ENCODE peak calls at places on chromosomes 7 and 10, in nine cellular contexts. One of them, this sample, is unnamed.

GRCh38 chr7:45048748-45049147 is 40.0 kb downstream of the NACAD start:
- DNase-seq in breast epithelium: no peak
- DNase-seq in stomach: no peak
- DNase-seq in transverse colon: no peak
- DNase-seq in IMR-90: no peak
- DNase-seq in body of pancreas: no peak
- DNase-seq in A549: no peak
- DNase-seq in uterus: no peak
- DNase-seq in HCT116: no peak
- DNase-seq in this sample: no peak

GRCh38 chr7:157910446-157910845 is 573.6 kb downstream of the DNAJB6 start:
- DNase-seq in breast epithelium: peak
- DNase-seq in stomach: no peak
- DNase-seq in transverse colon: no peak
- DNase-seq in IMR-90: no peak
- DNase-seq in body of pancreas: no peak
- DNase-seq in A549: no peak
- DNase-seq in uterus: no peak
- DNase-seq in HCT116: no peak
- DNase-seq in this sample: no peak

GRCh38 chr10:26550774-26551526 is 112.8 kb downstream of the APBB1IP start:
- DNase-seq in breast epithelium: no peak
- DNase-seq in stomach: no peak
- DNase-seq in transverse colon: no peak
- DNase-seq in IMR-90: no peak
- DNase-seq in body of pancreas: no peak
- DNase-seq in A549: no peak
- DNase-seq in uterus: no peak
- DNase-seq in HCT116: peak
- DNase-seq in this sample: no peak

GRCh38 chr10:103473261-103473671 is 5.8 kb downstream of the CALHM3 start:
- DNase-seq in breast epithelium: no peak
- DNase-seq in stomach: no peak
- DNase-seq in transverse colon: no peak
- DNase-seq in IMR-90: no peak
- DNase-seq in body of pancreas: no peak
- DNase-seq in A549: no peak
- DNase-seq in uterus: peak
- DNase-seq in HCT116: no peak
- DNase-seq in this sample: peak

GRCh38 chr10:122280156-122280555 is 9.1 kb downstream of the BTBD16 start:
- DNase-seq in breast epithelium: no peak
- DNase-seq in stomach: peak
- DNase-seq in transverse colon: no peak
- DNase-seq in IMR-90: no peak
- DNase-seq in body of pancreas: no peak
- DNase-seq in A549: no peak
- DNase-seq in uterus: no peak
- DNase-seq in HCT116: no peak
- DNase-seq in this sample: no peak

GRCh38 chr7:102152672-102153585 is 133.7 kb upstream of the SH2B2 start:
- DNase-seq in breast epithelium: no peak
- DNase-seq in stomach: no peak
- DNase-seq in transverse colon: no peak
- DNase-seq in IMR-90: peak
- DNase-seq in body of pancreas: no peak
- DNase-seq in A549: peak
- DNase-seq in uterus: peak
- DNase-seq in HCT116: peak
- DNase-seq in this sample: no peak

GRCh38 chr7:150986099-150986512 is 4.7 kb upstream of the NOS3 start:
- DNase-seq in breast epithelium: no peak
- DNase-seq in stomach: peak
- DNase-seq in transverse colon: peak
- DNase-seq in IMR-90: peak
- DNase-seq in body of pancreas: peak
- DNase-seq in A549: peak
- DNase-seq in uterus: no peak
- DNase-seq in HCT116: no peak
- DNase-seq in this sample: no peak

GRCh38 chr10:34627331-34627730 is 187.8 kb downstream of the PARD3 start:
- DNase-seq in breast epithelium: no peak
- DNase-seq in stomach: no peak
- DNase-seq in transverse colon: no peak
- DNase-seq in IMR-90: no peak
- DNase-seq in body of pancreas: no peak
- DNase-seq in A549: no peak
- DNase-seq in uterus: no peak
- DNase-seq in HCT116: no peak
- DNase-seq in this sample: no peak

GRCh38 chr7:81956520-81956919 is 186.7 kb upstream of the HGF start:
- DNase-seq in breast epithelium: no peak
- DNase-seq in stomach: no peak
- DNase-seq in transverse colon: no peak
- DNase-seq in IMR-90: peak
- DNase-seq in body of pancreas: no peak
- DNase-seq in A549: peak
- DNase-seq in uterus: no peak
- DNase-seq in HCT116: peak
- DNase-seq in this sample: no peak

GRCh38 chr10:93062499-93063216 is 2.1 kb downstream of the CYP26C1 start:
- DNase-seq in breast epithelium: no peak
- DNase-seq in stomach: no peak
- DNase-seq in transverse colon: no peak
- DNase-seq in IMR-90: peak
- DNase-seq in body of pancreas: no peak
- DNase-seq in A549: no peak
- DNase-seq in uterus: no peak
- DNase-seq in HCT116: no peak
- DNase-seq in this sample: no peak

GRCh38 chr10:86058964-86059363 is 307.6 kb downstream of the GRID1 start:
- DNase-seq in breast epithelium: no peak
- DNase-seq in stomach: no peak
- DNase-seq in transverse colon: no peak
- DNase-seq in IMR-90: no peak
- DNase-seq in body of pancreas: no peak
- DNase-seq in A549: no peak
- DNase-seq in uterus: no peak
- DNase-seq in HCT116: no peak
- DNase-seq in this sample: no peak

GRCh38 chr10:60042262-60042661 is 135.9 kb upstream of the CCDC6 start:
- DNase-seq in breast epithelium: no peak
- DNase-seq in stomach: no peak
- DNase-seq in transverse colon: no peak
- DNase-seq in IMR-90: no peak
- DNase-seq in body of pancreas: no peak
- DNase-seq in A549: no peak
- DNase-seq in uterus: no peak
- DNase-seq in HCT116: no peak
- DNase-seq in this sample: no peak

GRCh38 chr7:159030490-159031134 is 114.1 kb downstream of the VIPR2 start:
- DNase-seq in breast epithelium: peak
- DNase-seq in stomach: peak
- DNase-seq in transverse colon: peak
- DNase-seq in IMR-90: no peak
- DNase-seq in body of pancreas: peak
- DNase-seq in A549: peak
- DNase-seq in uterus: peak
- DNase-seq in HCT116: peak
- DNase-seq in this sample: peak

GRCh38 chr10:9302142-9302746 is 1247.8 kb downstream of the GATA3 start:
- DNase-seq in breast epithelium: no peak
- DNase-seq in stomach: no peak
- DNase-seq in transverse colon: no peak
- DNase-seq in IMR-90: peak
- DNase-seq in body of pancreas: no peak
- DNase-seq in A549: peak
- DNase-seq in uterus: no peak
- DNase-seq in HCT116: peak
- DNase-seq in this sample: no peak

GRCh38 chr7:129512192-129512591 is 9.9 kb downstream of the SMKR1 start:
- DNase-seq in breast epithelium: no peak
- DNase-seq in stomach: no peak
- DNase-seq in transverse colon: no peak
- DNase-seq in IMR-90: no peak
- DNase-seq in body of pancreas: no peak
- DNase-seq in A549: no peak
- DNase-seq in uterus: no peak
- DNase-seq in HCT116: no peak
- DNase-seq in this sample: no peak

GRCh38 chr10:79166312-79166721 is 97.6 kb downstream of the ZMIZ1 start:
- DNase-seq in breast epithelium: no peak
- DNase-seq in stomach: no peak
- DNase-seq in transverse colon: no peak
- DNase-seq in IMR-90: no peak
- DNase-seq in body of pancreas: no peak
- DNase-seq in A549: no peak
- DNase-seq in uterus: no peak
- DNase-seq in HCT116: no peak
- DNase-seq in this sample: no peak

GRCh38 chr7:106542550-106543220 is 118.3 kb downstream of the CCDC71L start:
- DNase-seq in breast epithelium: peak
- DNase-seq in stomach: peak
- DNase-seq in transverse colon: peak
- DNase-seq in IMR-90: peak
- DNase-seq in body of pancreas: peak
- DNase-seq in A549: peak
- DNase-seq in uterus: peak
- DNase-seq in HCT116: peak
- DNase-seq in this sample: no peak

GRCh38 chr10:110511734-110512449 is 14.2 kb downstream of the DUSP5 start:
- DNase-seq in breast epithelium: no peak
- DNase-seq in stomach: no peak
- DNase-seq in transverse colon: no peak
- DNase-seq in IMR-90: no peak
- DNase-seq in body of pancreas: no peak
- DNase-seq in A549: no peak
- DNase-seq in uterus: no peak
- DNase-seq in HCT116: no peak
- DNase-seq in this sample: no peak

DNA sequence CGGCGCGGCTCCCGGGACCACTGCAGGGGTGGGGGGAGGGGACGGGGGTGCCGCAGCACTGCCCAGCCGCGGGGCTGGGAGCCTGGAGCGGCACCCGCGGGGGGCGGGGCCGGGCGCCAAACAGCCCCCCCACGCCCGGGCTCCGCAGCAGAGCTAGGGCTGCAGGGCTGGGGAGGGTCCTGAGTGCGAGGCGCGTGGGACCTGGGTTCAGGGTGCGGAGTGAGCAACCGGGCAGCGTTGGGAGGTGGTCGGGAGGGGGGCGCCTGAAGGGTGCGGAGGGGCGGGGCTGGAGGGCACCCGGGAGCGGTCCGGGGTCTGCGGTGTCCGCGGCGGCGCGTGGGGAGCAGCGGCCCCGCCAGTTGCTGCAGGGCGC is 526 bp downstream of the CAMK2G start:
- DNase-seq in breast epithelium: no peak
- DNase-seq in stomach: no peak
- DNase-seq in transverse colon: no peak
- DNase-seq in IMR-90: no peak
- DNase-seq in body of pancreas: no peak
- DNase-seq in A549: no peak
- DNase-seq in uterus: no peak
- DNase-seq in HCT116: no peak
- DNase-seq in this sample: peak
- H3K27ac ChIP-seq in breast epithelium: peak
- H3K27ac ChIP-seq in stomach: no peak
- H3K27ac ChIP-seq in transverse colon: peak
- H3K27ac ChIP-seq in IMR-90: peak
- H3K27ac ChIP-seq in body of pancreas: peak
- H3K27ac ChIP-seq in A549: peak
- H3K27ac ChIP-seq in uterus: peak
- H3K27ac ChIP-seq in HCT116: peak
- H3K27ac ChIP-seq in this sample: no peak

GRCh38 chr10:84360634-84361365 is 32.4 kb downstream of the CCSER2 start:
- DNase-seq in breast epithelium: no peak
- DNase-seq in stomach: no peak
- DNase-seq in transverse colon: no peak
- DNase-seq in IMR-90: peak
- DNase-seq in body of pancreas: no peak
- DNase-seq in A549: no peak
- DNase-seq in uterus: no peak
- DNase-seq in HCT116: no peak
- DNase-seq in this sample: no peak
- H3K4me3 ChIP-seq in breast epithelium: peak
- H3K4me3 ChIP-seq in stomach: peak
- H3K4me3 ChIP-seq in transverse colon: peak
- H3K4me3 ChIP-seq in IMR-90: peak
- H3K4me3 ChIP-seq in body of pancreas: no peak
- H3K4me3 ChIP-seq in A549: peak
- H3K4me3 ChIP-seq in uterus: no peak
- H3K4me3 ChIP-seq in HCT116: no peak
- H3K4me3 ChIP-seq in this sample: peak

DNA sequence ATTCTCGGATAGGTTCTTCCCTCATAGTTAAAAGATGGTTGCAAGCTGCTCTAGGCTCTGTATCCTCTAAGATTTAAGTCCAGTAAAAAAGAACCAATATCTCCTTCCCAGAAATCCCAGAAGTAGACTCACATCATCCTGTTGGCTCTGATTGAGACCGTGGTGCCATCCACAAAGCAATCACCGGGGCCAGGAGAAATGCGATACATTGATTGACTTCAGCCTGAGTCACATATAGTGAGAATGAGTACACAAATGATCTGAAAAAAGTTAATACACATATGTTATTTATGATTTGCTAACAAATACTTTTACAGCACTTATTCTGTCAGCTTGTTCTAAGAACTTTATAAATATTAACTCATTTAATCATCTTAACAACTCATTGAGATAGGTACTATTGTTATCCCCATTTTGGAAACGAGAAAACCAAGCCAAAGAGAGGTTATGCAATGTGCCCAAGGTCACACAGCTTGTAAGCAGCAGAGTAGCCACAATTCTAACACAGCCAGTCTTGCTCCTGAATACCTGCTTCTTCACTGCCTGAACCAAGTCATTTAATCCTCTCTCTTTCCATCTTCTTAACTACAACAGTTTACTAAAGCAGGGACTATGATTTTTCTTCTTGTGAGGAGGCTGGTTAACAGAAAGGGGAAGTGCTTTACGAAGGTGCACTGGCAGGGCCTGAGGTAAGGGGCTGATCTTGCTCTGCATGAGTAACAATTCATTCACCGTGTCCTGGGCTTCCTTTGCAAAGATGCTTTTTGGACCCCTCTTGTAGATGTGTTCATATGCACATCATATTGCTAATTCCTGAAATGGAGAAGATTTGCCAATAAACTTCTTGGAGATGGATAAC is 177.0 kb downstream of the REEP3 start:
- DNase-seq in breast epithelium: no peak
- DNase-seq in stomach: no peak
- DNase-seq in transverse colon: no peak
- DNase-seq in IMR-90: no peak
- DNase-seq in body of pancreas: no peak
- DNase-seq in A549: no peak
- DNase-seq in uterus: no peak
- DNase-seq in HCT116: no peak
- DNase-seq in this sample: no peak
- TF ChIP-seq POLR2A in breast epithelium: no peak
- TF ChIP-seq POLR2A in stomach: no peak
- TF ChIP-seq POLR2A in transverse colon: no peak
- TF ChIP-seq POLR2A in IMR-90: no peak
- TF ChIP-seq POLR2A in body of pancreas: no peak
- TF ChIP-seq POLR2A in A549: no peak
- TF ChIP-seq POLR2A in uterus: no peak
- TF ChIP-seq POLR2A in HCT116: no peak
- TF ChIP-seq POLR2A in this sample: no peak

GRCh38 chr7:30727061-30727945 is 24.6 kb upstream of the INMT start:
- DNase-seq in breast epithelium: no peak
- DNase-seq in stomach: no peak
- DNase-seq in transverse colon: peak
- DNase-seq in IMR-90: peak
- DNase-seq in body of pancreas: no peak
- DNase-seq in A549: no peak
- DNase-seq in uterus: no peak
- DNase-seq in HCT116: no peak
- DNase-seq in this sample: no peak
- H3K27ac ChIP-seq in breast epithelium: no peak
- H3K27ac ChIP-seq in stomach: no peak
- H3K27ac ChIP-seq in transverse colon: peak
- H3K27ac ChIP-seq in IMR-90: no peak
- H3K27ac ChIP-seq in body of pancreas: no peak
- H3K27ac ChIP-seq in A549: no peak
- H3K27ac ChIP-seq in uterus: no peak
- H3K27ac ChIP-seq in HCT116: no peak
- H3K27ac ChIP-seq in this sample: no peak

This sample was measured in ovary.